ENCODE peak calls at places on chromosomes 4 and X, in six cellular contexts. X is BJ, Y is suprapubic skin, D is cardiac muscle cell, H is IMR-90, A is AG04450. E is an unnamed sample.

GRCh38 chrX:13759152-13759718 is 24.7 kb downstream of the OFD1 start:
- DNase-seq in A (no peak), D (no peak), Y (no peak), X (no peak), H (no peak), E (no peak)

GRCh38 chr4:137283737-137284136 is 248.6 kb downstream of the PCDH18 start:
- DNase-seq in D (peak; percentile 12), H (peak; percentile 39), Y (no peak), A (no peak), X (no peak), E (no peak)

GRCh38 chr4:8688041-8688907 is 95.7 kb downstream of the CPZ start:
- DNase-seq in X (no peak), H (peak; percentile 2), A (no peak), Y (no peak), D (peak; percentile 71), E (no peak)

GRCh38 chrX:140815868-140816267 is 106.3 kb downstream of the LINC00632 start:
- DNase-seq in D (no peak), X (no peak), H (peak; percentile 10), A (no peak), Y (no peak), E (peak; percentile 1)

GRCh38 chrX:45598841-45599240 is 398.2 kb upstream of the DIPK2B start:
- DNase-seq in D (no peak), X (no peak), Y (no peak), A (no peak), H (peak; percentile 74), E (no peak)

GRCh38 chr4:83691998-83692397 is 156.1 kb downstream of the GPAT3 start:
- DNase-seq in D (no peak), H (no peak), Y (no peak), X (no peak), A (no peak), E (no peak)

GRCh38 chr4:64705989-64706388 is 296.7 kb upstream of the TECRL start:
- DNase-seq in H (no peak), X (no peak), Y (no peak), A (no peak), D (no peak), E (no peak)

GRCh38 chr4:127601029-127601428 is 31.7 kb upstream of the INTU start:
- DNase-seq in D (no peak), X (no peak), H (peak; percentile 43), A (no peak), Y (no peak), E (no peak)

DNA sequence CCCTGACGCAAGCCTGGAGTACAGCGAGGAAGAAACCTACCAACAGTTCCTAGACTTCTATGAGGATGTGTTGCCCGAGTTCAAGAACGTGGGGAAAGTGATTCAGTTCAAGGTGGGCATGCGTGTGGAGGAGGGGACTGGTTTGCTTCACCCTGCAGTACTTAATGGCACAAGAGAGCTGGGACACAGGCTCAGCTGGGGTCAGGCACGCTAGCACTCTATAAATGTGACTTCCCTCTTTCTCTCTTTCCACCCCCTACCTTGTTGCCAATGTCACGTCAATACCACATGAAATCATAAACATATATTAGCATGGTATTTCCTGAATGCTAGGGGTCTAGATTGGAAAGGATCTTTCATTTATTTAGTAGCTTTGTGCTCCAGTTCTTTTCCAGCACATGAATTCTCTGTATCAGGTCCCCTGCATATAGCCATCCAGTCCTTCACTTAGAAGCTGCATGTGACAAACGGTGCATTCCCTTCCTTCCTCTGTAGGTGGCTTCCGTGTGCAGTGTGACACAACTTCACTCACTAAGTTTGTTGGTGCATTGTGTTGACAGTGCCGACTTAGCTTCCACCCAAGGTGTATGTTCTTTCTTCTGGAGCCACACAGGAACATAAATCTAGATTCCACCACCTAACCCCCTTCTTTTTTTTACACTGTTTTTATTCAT is 25.6 kb downstream of the ZRSR2 start:
- DNase-seq in A (no peak), X (no peak), D (peak; percentile 73), H (peak; percentile 33), Y (no peak), E (no peak)
- TF ChIP-seq CTCF in A (peak; percentile 26), X (peak; percentile 45), D (peak; percentile 32), H (peak; percentile 25), Y (no peak), E (peak; percentile 34)

DNA sequence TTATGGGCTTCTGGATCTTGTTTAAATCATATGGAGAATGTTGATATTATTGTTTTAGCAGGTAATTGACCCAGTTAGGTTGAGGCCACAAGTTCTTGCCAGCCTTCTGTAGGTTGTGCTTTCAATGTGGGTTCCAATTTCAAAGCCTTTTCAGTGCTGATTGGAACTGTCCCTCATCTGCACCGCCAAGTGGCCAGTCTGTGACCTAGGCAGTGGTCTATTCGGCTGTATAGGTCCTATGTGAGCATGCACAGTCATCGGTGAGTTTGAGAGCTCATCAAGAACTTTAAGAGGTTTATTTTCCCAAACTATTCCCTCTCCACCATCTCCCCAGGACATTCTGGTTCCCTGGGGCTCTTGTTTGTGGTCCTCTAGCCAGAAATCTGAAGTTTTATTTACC is 35.7 kb downstream of the DDX53 start:
- DNase-seq in X (no peak), A (no peak), D (peak; percentile 5), Y (no peak), H (no peak), E (no peak)
- TF ChIP-seq CTCF in X (no peak), A (no peak), D (no peak), Y (no peak), H (no peak), E (no peak)

GRCh38 chrX:3651272-3651671 is 62.2 kb downstream of the PRKX start:
- DNase-seq in X (no peak), D (peak; percentile 11), H (peak; percentile 49), A (no peak), Y (no peak), E (peak; percentile 14)
- TF ChIP-seq CTCF in X (peak; percentile 36), D (peak; percentile 41), H (peak; percentile 64), A (peak; percentile 44), Y (no peak), E (peak; percentile 45)

GRCh38 chrX:132068405-132068804 is 45.3 kb downstream of the STK26 start:
- DNase-seq in A (no peak), X (no peak), D (no peak), H (no peak), Y (no peak), E (no peak)

GRCh38 chrX:132071260-132071659 is 48.2 kb downstream of the STK26 start:
- DNase-seq in Y (no peak), A (no peak), X (no peak), H (no peak), D (peak; percentile 12), E (no peak)
- TF ChIP-seq CTCF in Y (no peak), A (no peak), X (no peak), H (peak; percentile 13), D (peak; percentile 29), E (peak; percentile 26)

GRCh38 chr4:89915151-89915550 is 20.5 kb downstream of the MMRN1 start:
- DNase-seq in X (no peak), D (no peak), Y (no peak), A (no peak), H (no peak), E (no peak)

GRCh38 chr4:89913623-89914022 is 19.0 kb downstream of the MMRN1 start:
- DNase-seq in Y (no peak), A (no peak), H (no peak), D (no peak), X (no peak), E (no peak)

GRCh38 chr4:89915937-89916336 is 21.3 kb downstream of the MMRN1 start:
- DNase-seq in A (no peak), D (no peak), H (no peak), Y (no peak), X (no peak), E (no peak)

GRCh38 chr4:89914609-89915008 is 20.0 kb downstream of the MMRN1 start:
- DNase-seq in D (no peak), H (no peak), Y (no peak), X (no peak), A (no peak), E (no peak)
- TF ChIP-seq CTCF in D (no peak), H (no peak), Y (no peak), X (no peak), A (no peak), E (no peak)

GRCh38 chr4:54185871-54186270 is 43.2 kb upstream of the PDGFRA start:
- DNase-seq in D (no peak), A (no peak), X (no peak), H (no peak), Y (no peak), E (no peak)

GRCh38 chr4:54186371-54186770 is 42.7 kb upstream of the PDGFRA start:
- DNase-seq in H (no peak), X (no peak), D (no peak), A (no peak), Y (no peak), E (no peak)

GRCh38 chr4:54184581-54184980 is 44.5 kb upstream of the PDGFRA start:
- DNase-seq in X (no peak), A (no peak), D (no peak), Y (no peak), H (no peak), E (no peak)

GRCh38 chr4:54187148-54187547 is 41.9 kb upstream of the PDGFRA start:
- DNase-seq in D (peak; percentile 11), Y (no peak), X (no peak), A (no peak), H (no peak), E (no peak)

GRCh38 chr4:54185380-54185779 is 43.7 kb upstream of the PDGFRA start:
- DNase-seq in H (no peak), Y (no peak), D (no peak), A (no peak), X (no peak), E (no peak)
- TF ChIP-seq CTCF in H (no peak), Y (no peak), D (no peak), A (no peak), X (no peak), E (no peak)

GRCh38 chr4:108126806-108127205 is 41.9 kb downstream of the LEF1 start:
- DNase-seq in X (no peak), Y (no peak), A (no peak), H (no peak), D (no peak), E (no peak)

GRCh38 chr4:108129226-108129625 is 39.5 kb downstream of the LEF1 start:
- DNase-seq in H (no peak), Y (no peak), A (no peak), X (no peak), D (no peak), E (no peak)

GRCh38 chr4:108135549-108136209 is 33.1 kb downstream of the LEF1 start:
- DNase-seq in A (no peak), D (no peak), X (no peak), Y (no peak), H (no peak), E (no peak)

GRCh38 chr4:108130955-108131354 is 37.8 kb downstream of the LEF1 start:
- DNase-seq in A (no peak), Y (no peak), H (no peak), D (no peak), X (no peak), E (no peak)
- TF ChIP-seq CTCF in A (no peak), Y (no peak), H (no peak), D (peak; percentile 22), X (no peak), E (no peak)

GRCh38 chr4:147378780-147379179 is 102.1 kb upstream of the EDNRA start:
- DNase-seq in D (no peak), H (no peak), A (no peak), Y (no peak), X (no peak), E (no peak)
- TF ChIP-seq CTCF in D (no peak), H (no peak), A (no peak), Y (no peak), X (no peak), E (no peak)